ENCODE peak calls at places on chromosome 14, in six cellular contexts. T, G, D, C, H and B are unnamed samples.

GRCh38 chr14:95293474-95293873 is 26.2 kb downstream of the CLMN start:
- DNase-seq in T (no peak), G (no peak), D (no peak), C (no peak), H (no peak), B (no peak)

GRCh38 chr14:33184587-33184986 is 245.9 kb downstream of the NPAS3 start:
- DNase-seq in T (peak; percentile 26), G (peak; percentile 29), D (no peak), C (no peak), H (no peak), B (peak; percentile 61)

GRCh38 chr14:26332966-26333365 is 264.9 kb downstream of the NOVA1 start:
- DNase-seq in T (no peak), G (peak; percentile 4), D (no peak), C (no peak), H (no peak), B (no peak)

GRCh38 chr14:37588956-37589737 is 5.9 kb downstream of the FOXA1 start:
- DNase-seq in T (peak; percentile 32), G (no peak), D (no peak), C (no peak), H (no peak), B (no peak)

GRCh38 chr14:81625343-81625742 is 91.7 kb upstream of the SEL1L start:
- DNase-seq in T (peak; percentile 57), G (peak; percentile 1), D (no peak), C (no peak), H (no peak), B (peak; percentile 12)

GRCh38 chr14:49173765-49174373 is 412.3 kb downstream of the RPS29 start:
- DNase-seq in T (peak; percentile 87), G (peak; percentile 63), D (peak; percentile 30), C (no peak), H (no peak), B (peak; percentile 70)

GRCh38 chr14:99476864-99477263 is 3.8 kb downstream of the SETD3 start:
- DNase-seq in T (no peak), G (peak; percentile 29), D (no peak), C (no peak), H (no peak), B (peak; percentile 9)

GRCh38 chr14:93086441-93087055 is 29.2 kb downstream of the ITPK1 start:
- DNase-seq in T (no peak), G (no peak), D (no peak), C (no peak), H (no peak), B (no peak)

GRCh38 chr14:37063467-37064240 is 108.8 kb downstream of the SLC25A21 start:
- DNase-seq in T (no peak), G (no peak), D (no peak), C (no peak), H (no peak), B (peak; percentile 38)

GRCh38 chr14:77804592-77804991 is 4.7 kb downstream of the ADCK1 start:
- DNase-seq in T (peak; percentile 71), G (no peak), D (no peak), C (no peak), H (no peak), B (peak; percentile 22)
- TF ChIP-seq CTCF in T (peak; percentile 72), G (peak; percentile 2), D (no peak), C (no peak), H (no peak), B (peak; percentile 54)

DNA sequence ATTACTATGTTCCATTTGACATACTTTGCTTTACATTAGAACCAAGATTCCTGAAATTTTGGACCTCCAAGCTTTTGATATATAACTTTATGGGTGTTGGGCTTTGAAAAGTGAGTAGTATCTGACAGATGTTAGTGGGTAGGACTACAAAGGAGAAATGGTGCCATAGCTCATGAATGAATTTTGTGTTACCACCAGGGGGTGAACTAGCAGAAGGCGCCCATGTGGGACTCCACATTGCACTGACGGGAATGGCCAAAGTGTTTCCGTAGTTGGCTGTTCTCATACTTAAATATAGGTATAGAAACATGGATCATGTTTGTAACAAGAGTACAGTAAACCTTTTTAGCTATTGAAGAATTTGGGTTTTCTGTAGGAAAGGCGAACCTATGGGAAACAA is 337.5 kb downstream of the FLRT2 start:
- DNase-seq in T (no peak), G (no peak), D (no peak), C (no peak), H (no peak), B (no peak)
- TF ChIP-seq CTCF in T (peak; percentile 12), G (no peak), D (no peak), C (no peak), H (no peak), B (peak; percentile 40)

DNA sequence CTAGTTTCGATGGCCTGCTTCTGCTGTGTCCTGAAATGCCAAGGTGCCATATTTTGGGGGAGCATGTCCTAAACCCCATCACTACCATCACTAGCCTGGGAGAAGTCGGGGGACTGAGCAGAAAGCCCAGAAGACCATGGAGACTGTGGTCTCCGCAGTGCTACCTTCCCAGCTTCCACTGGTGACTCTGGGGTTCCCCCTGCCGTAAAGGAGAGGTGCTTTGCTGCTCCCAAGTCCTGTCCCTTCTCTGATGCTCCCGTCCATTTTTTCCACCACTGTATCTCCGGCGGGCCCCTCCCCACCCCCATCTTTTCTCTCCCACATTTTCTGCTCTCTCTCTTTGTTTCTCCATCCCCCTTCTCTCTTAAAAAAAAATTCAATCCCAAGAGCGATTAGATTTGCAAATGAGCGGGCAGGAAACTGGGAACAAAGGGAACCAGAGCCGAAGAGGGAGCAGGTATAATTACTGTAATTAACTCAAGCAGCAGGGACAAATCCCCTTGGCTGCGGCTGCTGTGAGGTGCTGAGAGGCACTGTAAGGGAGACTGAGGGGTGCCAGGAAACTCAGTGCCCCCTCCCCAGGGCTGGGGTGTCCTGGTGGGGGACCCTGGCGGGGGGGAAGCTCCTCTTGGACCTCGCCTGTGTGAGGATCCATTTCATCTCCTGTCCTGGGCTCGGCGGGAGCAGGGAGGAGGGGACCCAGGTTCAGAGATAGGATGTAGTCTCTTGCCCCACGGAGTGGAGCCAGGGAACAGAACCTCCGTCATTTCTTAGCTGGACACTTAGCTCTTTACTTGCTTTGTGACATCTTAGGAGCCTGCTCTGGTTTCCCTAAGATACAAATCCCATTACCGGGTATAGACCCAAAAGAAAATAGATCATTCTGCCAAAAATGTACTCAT is 140.5 kb upstream of the NRXN3 start:
- DNase-seq in T (peak; percentile 76), G (no peak), D (no peak), C (no peak), H (no peak), B (peak; percentile 9)
- TF ChIP-seq CTCF in T (peak; percentile 30), G (peak; percentile 18), D (peak; percentile 35), C (no peak), H (no peak), B (peak; percentile 36)

GRCh38 chr14:64826333-64826732 is 53.4 kb downstream of the SPTB start:
- DNase-seq in T (no peak), G (peak; percentile 30), D (no peak), C (no peak), H (no peak), B (no peak)

GRCh38 chr14:64823305-64823985 is 56.3 kb downstream of the SPTB start:
- DNase-seq in T (peak; percentile 86), G (peak; percentile 70), D (peak; percentile 73), C (peak; percentile 42), H (peak; percentile 77), B (peak; percentile 82)

GRCh38 chr14:64825498-64825897 is 54.2 kb downstream of the SPTB start:
- DNase-seq in T (no peak), G (no peak), D (peak; percentile 30), C (no peak), H (no peak), B (no peak)

GRCh38 chr14:64826845-64827244 is 52.9 kb downstream of the SPTB start:
- DNase-seq in T (no peak), G (peak; percentile 51), D (no peak), C (no peak), H (no peak), B (peak; percentile 50)

DNA sequence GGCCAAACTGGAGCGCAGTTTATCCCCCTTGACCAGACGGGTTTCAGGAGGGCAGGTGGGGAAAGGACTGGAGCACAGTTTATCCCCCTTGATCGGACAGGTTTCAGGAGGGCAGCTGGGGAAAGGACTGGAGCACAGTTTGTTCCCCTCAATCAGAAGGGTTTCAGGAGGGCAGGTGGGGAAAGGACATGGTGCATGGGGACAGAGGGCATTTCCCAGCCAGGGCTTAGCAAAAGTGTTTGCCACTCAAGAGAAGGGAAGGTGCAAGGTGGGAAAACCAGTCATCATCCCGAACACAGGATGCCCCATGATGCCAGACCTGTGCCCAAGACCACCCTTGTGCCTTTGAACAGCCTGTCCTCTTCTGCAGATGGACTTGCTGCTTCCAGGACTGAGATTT is 54.7 kb downstream of the SPTB start:
- DNase-seq in T (no peak), G (no peak), D (no peak), C (no peak), H (no peak), B (no peak)
- TF ChIP-seq CTCF in T (no peak), G (no peak), D (no peak), C (no peak), H (no peak), B (no peak)

GRCh38 chr14:100645200-100645985 is 58.2 kb upstream of the BEGAIN start:
- DNase-seq in T (peak; percentile 94), G (peak; percentile 70), D (peak; percentile 80), C (peak; percentile 84), H (peak; percentile 84), B (peak; percentile 91)
- TF ChIP-seq CTCF in T (peak; percentile 75), G (peak; percentile 80), D (peak; percentile 77), C (peak; percentile 55), H (peak; percentile 80), B (peak; percentile 88)

DNA sequence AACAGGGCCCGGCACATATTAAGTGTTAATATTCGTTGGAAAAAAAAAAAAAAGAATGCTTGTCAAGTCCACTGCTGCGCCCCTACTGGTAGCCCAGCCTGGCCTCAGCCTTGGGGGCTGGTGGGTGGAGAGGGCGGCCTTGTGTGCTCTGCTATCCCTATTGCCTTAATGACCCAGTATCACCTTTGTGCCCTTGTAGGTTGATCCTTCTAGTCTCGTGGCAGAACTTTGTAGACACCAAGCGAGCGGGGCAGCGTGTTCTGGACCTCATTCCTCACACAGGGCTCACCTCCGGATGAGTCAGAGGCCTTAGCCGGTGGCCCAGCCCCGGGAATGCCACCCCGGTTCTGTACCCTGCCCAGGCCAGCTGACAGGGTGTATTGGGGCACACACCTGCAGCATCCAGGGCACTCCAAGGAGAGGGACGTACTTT is 1.8 kb upstream of the RCOR1 start:
- DNase-seq in T (peak; percentile 49), G (no peak), D (peak; percentile 27), C (no peak), H (no peak), B (peak; percentile 54)
- TF ChIP-seq CTCF in T (peak; percentile 49), G (peak; percentile 54), D (peak; percentile 59), C (peak; percentile 9), H (peak; percentile 44), B (peak; percentile 60)

GRCh38 chr14:76497550-76498484 is 121.9 kb downstream of the ESRRB start:
- DNase-seq in T (peak; percentile 42), G (no peak), D (no peak), C (no peak), H (no peak), B (no peak)
- TF ChIP-seq CTCF in T (peak; percentile 49), G (no peak), D (no peak), C (no peak), H (no peak), B (no peak)

GRCh38 chr14:69054030-69054429 is 74.9 kb upstream of the ACTN1 start:
- DNase-seq in T (no peak), G (no peak), D (peak; percentile 41), C (no peak), H (no peak), B (no peak)

GRCh38 chr14:69055973-69056372 is 76.9 kb upstream of the ACTN1 start:
- DNase-seq in T (no peak), G (no peak), D (no peak), C (no peak), H (no peak), B (no peak)

GRCh38 chr14:69055125-69055524 is 76.0 kb upstream of the ACTN1 start:
- DNase-seq in T (no peak), G (no peak), D (no peak), C (no peak), H (no peak), B (peak; percentile 98)

GRCh38 chr14:69059658-69060648 is 80.9 kb upstream of the ACTN1 start:
- DNase-seq in T (no peak), G (peak; percentile 91), D (no peak), C (no peak), H (no peak), B (peak; percentile 97)

GRCh38 chr14:69056389-69056788 is 77.3 kb upstream of the ACTN1 start:
- DNase-seq in T (no peak), G (peak; percentile 76), D (no peak), C (no peak), H (no peak), B (peak; percentile 73)
- TF ChIP-seq CTCF in T (no peak), G (peak; percentile 12), D (peak; percentile 36), C (no peak), H (no peak), B (peak; percentile 31)